ENCODE peak calls at places on chromosomes 11 and 22, in eight cellular contexts. One of them, this sample, is unnamed.

GRCh38 chr11:111845256-111846028 is 25.9 kb downstream of the ALG9 start:
- DNase-seq in fibroblast of lung: no peak
- DNase-seq in fibroblast of mammary gland: peak
- DNase-seq in transverse colon: no peak
- DNase-seq in cardiac fibroblast: peak
- DNase-seq in mucosa of descending colon: no peak
- DNase-seq in breast epithelium: no peak
- DNase-seq in K562: no peak
- DNase-seq in this sample: no peak

GRCh38 chr11:44030276-44030932 is 17.4 kb upstream of the ACCSL start:
- DNase-seq in transverse colon: no peak
- DNase-seq in breast epithelium: no peak
- DNase-seq in mucosa of descending colon: no peak
- DNase-seq in fibroblast of lung: peak
- DNase-seq in cardiac fibroblast: peak
- DNase-seq in fibroblast of mammary gland: peak
- DNase-seq in K562: no peak
- DNase-seq in this sample: peak

GRCh38 chr22:39671936-39672335 is 101.4 kb downstream of the CACNA1I start:
- DNase-seq in breast epithelium: no peak
- DNase-seq in K562: no peak
- DNase-seq in mucosa of descending colon: no peak
- DNase-seq in fibroblast of mammary gland: no peak
- DNase-seq in cardiac fibroblast: no peak
- DNase-seq in transverse colon: no peak
- DNase-seq in fibroblast of lung: no peak
- DNase-seq in this sample: no peak

GRCh38 chr22:29683536-29683935 is 36.3 kb upstream of the CABP7 start:
- DNase-seq in transverse colon: no peak
- DNase-seq in fibroblast of mammary gland: no peak
- DNase-seq in breast epithelium: no peak
- DNase-seq in cardiac fibroblast: no peak
- DNase-seq in K562: no peak
- DNase-seq in fibroblast of lung: no peak
- DNase-seq in mucosa of descending colon: no peak
- DNase-seq in this sample: no peak

GRCh38 chr11:34034053-34034452 is 17.5 kb upstream of the CAPRIN1 start:
- DNase-seq in breast epithelium: no peak
- DNase-seq in transverse colon: no peak
- DNase-seq in cardiac fibroblast: no peak
- DNase-seq in K562: peak
- DNase-seq in fibroblast of mammary gland: no peak
- DNase-seq in fibroblast of lung: no peak
- DNase-seq in mucosa of descending colon: no peak
- DNase-seq in this sample: no peak

GRCh38 chr22:35835998-35836691 is 118.5 kb downstream of the APOL5 start:
- DNase-seq in fibroblast of lung: peak
- DNase-seq in cardiac fibroblast: peak
- DNase-seq in fibroblast of mammary gland: peak
- DNase-seq in transverse colon: peak
- DNase-seq in breast epithelium: no peak
- DNase-seq in K562: no peak
- DNase-seq in mucosa of descending colon: peak
- DNase-seq in this sample: no peak

GRCh38 chr22:46001046-46001425 is 24.1 kb upstream of the WNT7B start:
- DNase-seq in mucosa of descending colon: no peak
- DNase-seq in fibroblast of mammary gland: no peak
- DNase-seq in cardiac fibroblast: no peak
- DNase-seq in transverse colon: no peak
- DNase-seq in breast epithelium: no peak
- DNase-seq in K562: no peak
- DNase-seq in fibroblast of lung: no peak
- DNase-seq in this sample: no peak

GRCh38 chr11:75240381-75241035 is at the start of gene TPBGL:
- DNase-seq in transverse colon: no peak
- DNase-seq in breast epithelium: no peak
- DNase-seq in fibroblast of mammary gland: no peak
- DNase-seq in cardiac fibroblast: peak
- DNase-seq in fibroblast of lung: no peak
- DNase-seq in K562: peak
- DNase-seq in mucosa of descending colon: no peak
- DNase-seq in this sample: no peak

GRCh38 chr22:46795140-46795539 is 32.7 kb downstream of the TBC1D22A start:
- DNase-seq in breast epithelium: peak
- DNase-seq in cardiac fibroblast: no peak
- DNase-seq in K562: no peak
- DNase-seq in fibroblast of lung: no peak
- DNase-seq in fibroblast of mammary gland: no peak
- DNase-seq in mucosa of descending colon: no peak
- DNase-seq in transverse colon: no peak
- DNase-seq in this sample: no peak

GRCh38 chr11:95516786-95517185 is 272.8 kb downstream of the FAM76B start:
- DNase-seq in fibroblast of mammary gland: peak
- DNase-seq in mucosa of descending colon: no peak
- DNase-seq in breast epithelium: no peak
- DNase-seq in transverse colon: no peak
- DNase-seq in K562: no peak
- DNase-seq in cardiac fibroblast: peak
- DNase-seq in fibroblast of lung: peak
- DNase-seq in this sample: no peak

GRCh38 chr11:86180415-86180814 is 64.1 kb upstream of the EED start:
- DNase-seq in mucosa of descending colon: no peak
- DNase-seq in cardiac fibroblast: no peak
- DNase-seq in fibroblast of lung: no peak
- DNase-seq in transverse colon: no peak
- DNase-seq in breast epithelium: no peak
- DNase-seq in fibroblast of mammary gland: no peak
- DNase-seq in K562: no peak
- DNase-seq in this sample: no peak

GRCh38 chr11:45843158-45843924 is 3.9 kb upstream of the CRY2 start:
- DNase-seq in K562: peak
- DNase-seq in fibroblast of lung: peak
- DNase-seq in mucosa of descending colon: peak
- DNase-seq in fibroblast of mammary gland: peak
- DNase-seq in transverse colon: peak
- DNase-seq in cardiac fibroblast: peak
- DNase-seq in breast epithelium: peak
- DNase-seq in this sample: no peak

GRCh38 chr22:29842740-29843139 is 4.7 kb upstream of the ASCC2 start:
- DNase-seq in transverse colon: no peak
- DNase-seq in K562: no peak
- DNase-seq in mucosa of descending colon: no peak
- DNase-seq in fibroblast of lung: peak
- DNase-seq in fibroblast of mammary gland: peak
- DNase-seq in breast epithelium: no peak
- DNase-seq in cardiac fibroblast: peak
- DNase-seq in this sample: no peak

GRCh38 chr22:19809741-19810140 is 44.9 kb downstream of the GNB1L start:
- DNase-seq in fibroblast of mammary gland: no peak
- DNase-seq in transverse colon: no peak
- DNase-seq in cardiac fibroblast: no peak
- DNase-seq in mucosa of descending colon: no peak
- DNase-seq in breast epithelium: no peak
- DNase-seq in fibroblast of lung: no peak
- DNase-seq in K562: no peak
- DNase-seq in this sample: no peak

GRCh38 chr11:112752563-112752962 is 208.7 kb upstream of the NCAM1 start:
- DNase-seq in breast epithelium: no peak
- DNase-seq in K562: no peak
- DNase-seq in fibroblast of lung: no peak
- DNase-seq in transverse colon: no peak
- DNase-seq in mucosa of descending colon: no peak
- DNase-seq in fibroblast of mammary gland: no peak
- DNase-seq in cardiac fibroblast: no peak
- DNase-seq in this sample: no peak

GRCh38 chr22:48948575-48949170 is 879.0 kb downstream of the BRD1 start:
- DNase-seq in transverse colon: no peak
- DNase-seq in breast epithelium: no peak
- DNase-seq in cardiac fibroblast: no peak
- DNase-seq in mucosa of descending colon: no peak
- DNase-seq in fibroblast of mammary gland: no peak
- DNase-seq in K562: no peak
- DNase-seq in fibroblast of lung: no peak
- DNase-seq in this sample: peak

GRCh38 chr11:100869328-100869727 is 182.2 kb downstream of the ARHGAP42 start:
- DNase-seq in breast epithelium: no peak
- DNase-seq in cardiac fibroblast: no peak
- DNase-seq in transverse colon: no peak
- DNase-seq in K562: no peak
- DNase-seq in fibroblast of mammary gland: no peak
- DNase-seq in fibroblast of lung: no peak
- DNase-seq in mucosa of descending colon: no peak
- DNase-seq in this sample: no peak

GRCh38 chr11:62880231-62880802 is 379 bp upstream of the SLC3A2 start:
- DNase-seq in fibroblast of mammary gland: peak
- DNase-seq in fibroblast of lung: peak
- DNase-seq in mucosa of descending colon: no peak
- DNase-seq in K562: no peak
- DNase-seq in breast epithelium: peak
- DNase-seq in cardiac fibroblast: peak
- DNase-seq in transverse colon: no peak
- DNase-seq in this sample: no peak
- H3K4me3 ChIP-seq in fibroblast of mammary gland: peak
- H3K4me3 ChIP-seq in fibroblast of lung: peak
- H3K4me3 ChIP-seq in mucosa of descending colon: peak
- H3K4me3 ChIP-seq in K562: peak
- H3K4me3 ChIP-seq in breast epithelium: peak
- H3K4me3 ChIP-seq in cardiac fibroblast: peak
- H3K4me3 ChIP-seq in transverse colon: peak
- H3K4me3 ChIP-seq in this sample: peak

GRCh38 chr11:65425105-65425970 is 2.7 kb downstream of the NEAT1 start:
- DNase-seq in K562: no peak
- DNase-seq in mucosa of descending colon: peak
- DNase-seq in breast epithelium: peak
- DNase-seq in cardiac fibroblast: peak
- DNase-seq in fibroblast of mammary gland: peak
- DNase-seq in fibroblast of lung: peak
- DNase-seq in transverse colon: peak
- DNase-seq in this sample: no peak

GRCh38 chr11:65424200-65425104 is 1.9 kb downstream of the NEAT1 start:
- DNase-seq in K562: peak
- DNase-seq in mucosa of descending colon: peak
- DNase-seq in transverse colon: peak
- DNase-seq in breast epithelium: peak
- DNase-seq in fibroblast of mammary gland: peak
- DNase-seq in fibroblast of lung: peak
- DNase-seq in cardiac fibroblast: peak
- DNase-seq in this sample: peak

GRCh38 chr11:65422104-65422632 is 430 bp upstream of the NEAT1 start:
- DNase-seq in breast epithelium: peak
- DNase-seq in cardiac fibroblast: peak
- DNase-seq in fibroblast of mammary gland: peak
- DNase-seq in K562: peak
- DNase-seq in mucosa of descending colon: peak
- DNase-seq in fibroblast of lung: peak
- DNase-seq in transverse colon: peak
- DNase-seq in this sample: peak

GRCh38 chr11:65422633-65423515 is at the start of gene NEAT1:
- DNase-seq in transverse colon: peak
- DNase-seq in fibroblast of lung: peak
- DNase-seq in K562: peak
- DNase-seq in breast epithelium: peak
- DNase-seq in cardiac fibroblast: peak
- DNase-seq in mucosa of descending colon: peak
- DNase-seq in fibroblast of mammary gland: peak
- DNase-seq in this sample: peak

GRCh38 chr11:65423516-65424199 is 1.1 kb downstream of the NEAT1 start:
- DNase-seq in breast epithelium: peak
- DNase-seq in K562: no peak
- DNase-seq in fibroblast of mammary gland: peak
- DNase-seq in mucosa of descending colon: peak
- DNase-seq in transverse colon: peak
- DNase-seq in fibroblast of lung: peak
- DNase-seq in cardiac fibroblast: no peak
- DNase-seq in this sample: no peak
- H3K4me3 ChIP-seq in breast epithelium: peak
- H3K4me3 ChIP-seq in K562: peak
- H3K4me3 ChIP-seq in fibroblast of mammary gland: peak
- H3K4me3 ChIP-seq in mucosa of descending colon: peak
- H3K4me3 ChIP-seq in transverse colon: peak
- H3K4me3 ChIP-seq in fibroblast of lung: peak
- H3K4me3 ChIP-seq in cardiac fibroblast: peak
- H3K4me3 ChIP-seq in this sample: peak

GRCh38 chr22:44025171-44026065 is 1.3 kb downstream of the PARVB start:
- DNase-seq in K562: peak
- DNase-seq in breast epithelium: no peak
- DNase-seq in cardiac fibroblast: no peak
- DNase-seq in fibroblast of mammary gland: no peak
- DNase-seq in mucosa of descending colon: peak
- DNase-seq in fibroblast of lung: no peak
- DNase-seq in transverse colon: peak
- DNase-seq in this sample: no peak
- H3K4me3 ChIP-seq in K562: peak
- H3K4me3 ChIP-seq in breast epithelium: peak
- H3K4me3 ChIP-seq in cardiac fibroblast: peak
- H3K4me3 ChIP-seq in fibroblast of mammary gland: peak
- H3K4me3 ChIP-seq in mucosa of descending colon: no peak
- H3K4me3 ChIP-seq in fibroblast of lung: peak
- H3K4me3 ChIP-seq in transverse colon: peak
- H3K4me3 ChIP-seq in this sample: peak

DNA sequence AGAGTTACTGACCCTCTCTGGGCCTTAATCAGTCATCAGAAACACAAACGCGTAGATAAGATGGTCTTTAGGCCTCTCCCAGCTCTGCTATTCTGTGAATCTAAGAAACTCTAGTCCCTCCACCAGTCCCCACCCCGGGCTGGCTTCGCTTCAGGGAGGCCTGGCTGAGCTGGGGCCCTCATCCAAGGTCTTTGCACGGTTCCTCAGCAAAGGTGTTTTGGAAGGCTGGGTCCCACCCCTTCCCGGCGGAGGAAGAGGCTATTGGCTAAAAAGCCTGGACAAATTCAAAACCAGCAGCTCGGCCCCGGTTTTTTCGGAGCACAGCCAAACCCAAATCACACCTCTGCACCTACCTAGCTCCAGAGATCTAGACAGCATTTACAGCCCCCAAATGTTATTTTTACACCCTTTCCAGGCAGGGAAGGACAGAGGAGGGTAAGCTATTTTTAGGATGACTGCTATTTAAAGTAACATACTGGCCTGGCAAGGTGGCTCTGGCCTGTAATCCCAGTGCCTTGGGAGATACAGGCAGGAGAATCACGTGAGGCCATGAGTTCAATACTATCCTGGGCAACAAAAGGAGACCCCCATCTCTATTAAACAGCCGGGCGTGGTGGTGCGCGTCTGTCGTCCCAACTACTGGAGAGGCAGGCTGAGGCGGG is 13.2 kb upstream of the HDHD5 start:
- DNase-seq in fibroblast of lung: no peak
- DNase-seq in cardiac fibroblast: no peak
- DNase-seq in K562: no peak
- DNase-seq in mucosa of descending colon: no peak
- DNase-seq in transverse colon: no peak
- DNase-seq in fibroblast of mammary gland: no peak
- DNase-seq in breast epithelium: no peak
- DNase-seq in this sample: no peak
- H3K4me3 ChIP-seq in fibroblast of lung: peak
- H3K4me3 ChIP-seq in cardiac fibroblast: peak
- H3K4me3 ChIP-seq in K562: peak
- H3K4me3 ChIP-seq in mucosa of descending colon: no peak
- H3K4me3 ChIP-seq in transverse colon: peak
- H3K4me3 ChIP-seq in fibroblast of mammary gland: peak
- H3K4me3 ChIP-seq in breast epithelium: peak
- H3K4me3 ChIP-seq in this sample: peak

This sample was measured in vagina.